ENCODE peak calls at places on chromosome 10, in six cellular contexts. H, B, G, W, N and T are unnamed samples.

GRCh38 chr10:96538683-96539082 is 25.0 kb upstream of the TLL2 start:
- DNase-seq in H (no peak), B (no peak), G (no peak), W (no peak), N (no peak), T (no peak)

GRCh38 chr10:112393341-112393740 is 19.4 kb downstream of the ACSL5 start:
- DNase-seq in H (no peak), B (no peak), G (no peak), W (no peak), N (no peak), T (no peak)

GRCh38 chr10:27242951-27243551 is 2.5 kb upstream of the ACBD5 start:
- DNase-seq in H (peak; percentile 88), B (peak; percentile 81), G (peak; percentile 80), W (no peak), N (peak; percentile 57), T (no peak)

GRCh38 chr10:121593267-121593666 is 5.0 kb downstream of the FGFR2 start:
- DNase-seq in H (no peak), B (no peak), G (no peak), W (no peak), N (no peak), T (no peak)

GRCh38 chr10:3716093-3716492 is 68.9 kb downstream of the KLF6 start:
- DNase-seq in H (peak; percentile 18), B (peak; percentile 42), G (no peak), W (no peak), N (no peak), T (no peak)

GRCh38 chr10:80598951-80599350 is 61.2 kb downstream of the SH2D4B start:
- DNase-seq in H (no peak), B (no peak), G (no peak), W (no peak), N (no peak), T (no peak)

GRCh38 chr10:50325449-50326188 is 74.3 kb upstream of the ASAH2 start:
- DNase-seq in H (peak; percentile 98), B (peak; percentile 94), G (peak; percentile 97), W (peak; percentile 75), N (no peak), T (peak; percentile 87)

GRCh38 chr10:43282881-43283280 is 16.0 kb upstream of the RASGEF1A start:
- DNase-seq in H (no peak), B (peak; percentile 19), G (no peak), W (no peak), N (no peak), T (no peak)

GRCh38 chr10:129727495-129727894 is 236.6 kb downstream of the EBF3 start:
- DNase-seq in H (no peak), B (no peak), G (no peak), W (no peak), N (no peak), T (no peak)

GRCh38 chr10:132468651-132469050 is 68.9 kb upstream of the INPP5A start:
- DNase-seq in H (no peak), B (no peak), G (no peak), W (peak; percentile 34), N (no peak), T (no peak)

DNA sequence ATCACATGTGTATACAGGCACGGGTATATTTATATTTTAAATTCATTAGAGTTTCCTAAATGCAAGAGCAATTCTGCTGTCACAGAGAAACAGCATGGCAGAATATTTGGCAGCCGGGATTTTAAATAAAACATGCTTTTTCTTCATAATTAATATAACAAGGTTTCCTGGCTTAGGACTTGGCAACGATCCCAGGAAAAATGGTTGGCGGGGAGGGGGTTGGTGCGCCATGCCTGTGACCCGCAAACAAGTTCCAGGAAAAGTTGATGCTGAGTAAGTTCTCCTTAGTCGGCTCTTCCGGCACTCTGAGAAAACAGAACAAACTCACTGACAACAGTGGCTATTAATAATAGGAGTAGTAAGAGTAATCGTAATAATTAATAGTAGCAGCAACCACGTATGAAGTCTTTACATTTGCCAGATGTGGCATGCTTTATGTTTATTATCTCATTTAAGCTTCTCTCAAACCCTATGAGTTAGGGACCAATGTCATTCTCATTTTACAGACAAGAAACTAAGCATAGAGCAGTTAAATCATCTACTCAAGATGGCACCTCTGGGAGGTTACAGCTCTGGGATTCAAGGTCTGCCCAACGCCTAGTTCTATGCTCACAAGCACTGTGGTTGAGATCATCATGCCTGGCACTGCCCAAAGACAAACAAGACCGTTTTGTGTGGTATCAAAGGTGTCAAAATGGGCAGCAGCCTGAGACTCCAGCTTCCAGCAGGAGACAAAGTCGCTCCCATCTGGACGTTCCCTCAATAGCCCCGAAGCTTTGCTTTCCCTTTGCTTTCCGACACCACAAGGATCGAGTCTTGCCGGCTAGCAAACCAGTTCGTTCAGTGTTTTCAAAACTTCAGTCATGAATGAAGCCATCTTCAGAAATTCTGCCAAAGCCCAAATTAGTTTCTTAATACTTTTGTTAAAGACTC is 4.8 kb downstream of the HABP2 start:
- DNase-seq in H (peak; percentile 26), B (peak; percentile 16), G (no peak), W (no peak), N (no peak), T (no peak)
- H3K4me3 ChIP-seq in H (no peak overlapping the region), B (no peak overlapping the region), G (no peak overlapping the region), W (no peak overlapping the region), N (no peak overlapping the region), T (no peak overlapping the region)

GRCh38 chr10:109977382-109977806 is 30.4 kb upstream of the ADD3 start:
- DNase-seq in H (no peak), B (no peak), G (peak; percentile 56), W (no peak), N (no peak), T (no peak)
- H3K4me3 ChIP-seq in H (no peak overlapping the region), B (no peak overlapping the region), G (no peak overlapping the region), W (no peak overlapping the region), N (no peak overlapping the region), T (no peak overlapping the region)

GRCh38 chr10:30438016-30438850 is 4.2 kb downstream of the MAP3K8 start:
- DNase-seq in H (peak; percentile 54), B (no peak), G (peak; percentile 41), W (no peak), N (no peak), T (no peak)
- H3K4me3 ChIP-seq in H (peak overlapping the region; percentile 95), B (no peak overlapping the region), G (peak overlapping the region; percentile 66), W (peak overlapping the region; percentile 93), N (no peak overlapping the region), T (no peak overlapping the region)

DNA sequence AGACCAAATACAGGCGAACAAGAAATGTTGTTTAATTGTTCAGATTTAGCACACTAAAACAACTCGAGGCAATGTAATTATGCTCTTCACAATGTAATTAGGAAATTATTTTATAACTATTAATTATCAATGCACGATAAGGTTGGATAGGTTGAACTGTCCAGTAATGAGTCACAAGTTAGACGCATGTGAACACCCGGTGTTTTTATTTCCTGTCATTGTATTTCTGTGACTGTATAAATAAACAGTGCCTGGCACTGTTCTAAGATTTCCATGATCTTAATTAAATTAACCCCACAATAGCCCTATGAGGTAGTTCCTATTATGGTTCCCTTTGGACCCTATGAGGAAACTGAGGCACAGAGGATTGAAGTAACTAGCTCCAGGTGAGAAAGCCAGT is 26.2 kb downstream of the C10orf105 start:
- DNase-seq in H (no peak), B (peak; percentile 31), G (peak; percentile 44), W (no peak), N (no peak), T (no peak)
- H3K4me3 ChIP-seq in H (no peak overlapping the region), B (no peak overlapping the region), G (no peak overlapping the region), W (no peak overlapping the region), N (no peak overlapping the region), T (no peak overlapping the region)

GRCh38 chr10:21290499-21291160 is 234.9 kb downstream of the SKIDA1 start:
- DNase-seq in H (no peak), B (no peak), G (no peak), W (no peak), N (no peak), T (no peak)

GRCh38 chr10:21297525-21298383 is 227.7 kb downstream of the SKIDA1 start:
- DNase-seq in H (peak; percentile 37), B (peak; percentile 35), G (peak; percentile 32), W (no peak), N (no peak), T (peak; percentile 81)

GRCh38 chr10:21296575-21297355 is 228.7 kb downstream of the SKIDA1 start:
- DNase-seq in H (no peak), B (no peak), G (no peak), W (no peak), N (no peak), T (no peak)

GRCh38 chr10:21293518-21294356 is 231.7 kb downstream of the SKIDA1 start:
- DNase-seq in H (peak; percentile 67), B (peak; percentile 47), G (peak; percentile 49), W (no peak), N (peak; percentile 27), T (no peak)

DNA sequence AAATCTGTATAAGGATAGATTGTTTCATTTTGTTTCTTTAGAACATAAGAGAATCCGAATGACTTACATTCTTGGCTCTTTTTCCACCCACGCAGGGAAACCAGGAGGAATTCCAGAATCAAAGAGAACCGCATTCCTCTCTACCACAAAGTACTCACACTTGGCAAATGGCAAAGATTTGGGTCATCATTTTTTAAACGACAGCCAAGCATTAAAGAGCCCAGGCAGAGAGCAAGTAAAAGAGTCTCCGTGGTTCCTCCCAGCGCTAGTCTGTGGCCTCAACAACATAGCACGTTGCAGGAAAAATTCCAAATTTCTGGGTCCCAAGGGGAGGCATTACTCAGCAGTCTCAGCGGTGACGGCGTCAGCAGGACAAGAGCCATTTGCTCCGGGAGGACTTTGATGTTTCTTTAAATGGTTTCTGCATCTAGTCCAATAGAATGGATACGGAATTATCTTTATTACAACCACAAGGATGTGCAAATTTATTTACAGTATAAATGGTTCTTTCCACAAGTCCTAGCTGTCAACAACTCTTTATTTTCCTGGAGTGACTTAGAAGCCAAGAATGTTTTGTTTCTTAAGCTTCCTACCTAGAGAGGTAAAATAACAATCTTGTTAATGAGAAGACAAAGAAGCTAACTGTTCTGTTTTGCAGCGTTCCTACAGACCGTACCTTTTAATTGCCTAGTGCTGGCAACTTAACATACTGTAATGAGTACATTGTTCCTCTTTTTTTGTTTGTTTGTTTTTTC is 232.5 kb downstream of the SKIDA1 start:
- DNase-seq in H (peak; percentile 99), B (peak; percentile 99), G (peak; percentile 99), W (peak; percentile 67), N (peak; percentile 70), T (peak; percentile 98)
- H3K4me3 ChIP-seq in H (peak overlapping the region; percentile 35), B (peak overlapping the region; percentile 26), G (peak overlapping the region; percentile 53), W (peak overlapping the region; percentile 27), N (no peak overlapping the region), T (peak overlapping the region; percentile 14)

DNA sequence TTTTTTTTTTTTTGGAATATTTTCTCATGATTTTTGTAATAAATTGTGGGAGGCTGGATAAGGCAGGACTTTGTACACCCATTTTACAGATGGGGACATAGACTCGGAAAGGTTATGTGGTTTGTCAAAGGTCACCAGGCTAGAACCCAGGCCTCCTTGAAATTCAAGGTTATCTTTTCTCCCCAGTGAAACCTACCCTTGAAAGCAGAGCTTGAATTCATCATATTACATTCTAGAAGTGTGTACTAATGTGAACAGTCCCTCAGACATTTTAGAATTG is 3.9 kb downstream of the ARID5B start:
- DNase-seq in H (no peak), B (no peak), G (no peak), W (no peak), N (no peak), T (no peak)
- H3K4me3 ChIP-seq in H (no peak overlapping the region), B (no peak overlapping the region), G (no peak overlapping the region), W (no peak overlapping the region), N (no peak overlapping the region), T (peak overlapping the region; percentile 75)

DNA sequence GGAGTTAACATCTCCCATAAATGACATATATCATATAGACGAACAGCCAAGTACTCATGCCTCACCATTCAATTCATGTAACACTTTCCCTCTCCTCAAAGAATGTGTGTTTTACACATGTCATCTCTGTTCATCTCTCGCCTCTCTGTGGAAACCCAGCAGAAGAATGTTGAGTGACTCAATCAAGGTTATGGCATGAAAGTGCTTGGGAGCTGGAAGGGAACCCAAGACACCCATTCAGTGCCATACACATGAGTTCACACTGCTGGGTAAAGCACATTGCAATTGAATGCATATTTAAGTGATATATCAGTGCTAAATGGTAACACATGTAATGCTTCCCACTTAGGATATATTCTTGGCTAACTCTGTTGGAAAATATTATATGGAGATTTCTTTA is 322.9 kb downstream of the PTEN start:
- DNase-seq in H (peak; percentile 80), B (peak; percentile 65), G (peak; percentile 76), W (no peak), N (no peak), T (no peak)
- H3K4me3 ChIP-seq in H (no peak overlapping the region), B (no peak overlapping the region), G (no peak overlapping the region), W (no peak overlapping the region), N (no peak overlapping the region), T (no peak overlapping the region)